ENCODE peak calls at places on chromosomes 2 and 18, in six cellular contexts. V is H7, S is brain microvascular endothelial cell, A is Peyer's patch, F is tibial artery, W is heart right ventricle. B is an unnamed sample. For H3K36me3, the result is how much of the 10 kb centered on the place peaks cover.

GRCh38 chr2:127076924-127077323 is 30.0 kb downstream of the BIN1 start:
- DNase-seq in V (no peak), S (no peak), A (no peak), F (no peak), W (no peak), B (no peak)

GRCh38 chr2:219430633-219431615 is 3.7 kb upstream of the SPEG start:
- DNase-seq in V (peak), S (no peak), A (no peak), F (peak), W (peak), B (no peak)

GRCh38 chr2:199739413-199740110 is 111.4 kb downstream of the FTCDNL1 start:
- DNase-seq in V (peak), S (peak), A (peak), F (peak), W (peak), B (peak)

GRCh38 chr18:49013961-49014604 is 63.3 kb upstream of the SMAD7 start:
- DNase-seq in V (peak), S (no peak), A (peak), F (peak), W (no peak), B (no peak)

GRCh38 chr2:217795706-217796465 is 206.9 kb downstream of the TNS1 start:
- DNase-seq in V (peak), S (no peak), A (no peak), F (peak), W (no peak), B (no peak)

GRCh38 chr2:223894009-223894408 is 51.1 kb downstream of the WDFY1 start:
- DNase-seq in V (no peak), S (no peak), A (no peak), F (no peak), W (no peak), B (no peak)

GRCh38 chr18:27377251-27377650 is 192.1 kb upstream of the CHST9 start:
- DNase-seq in V (no peak), S (no peak), A (no peak), F (no peak), W (no peak), B (no peak)

GRCh38 chr18:23503967-23504352 is 649 bp downstream of the RMC1 start:
- DNase-seq in V (no peak), S (no peak), A (no peak), F (no peak), W (no peak), B (no peak)

GRCh38 chr2:32688511-32688910 is 60.7 kb downstream of the TTC27 start:
- DNase-seq in V (no peak), S (no peak), A (no peak), F (no peak), W (no peak), B (no peak)

GRCh38 chr2:38279201-38279600 is 97.9 kb downstream of the ATL2 start:
- DNase-seq in V (no peak), S (no peak), A (no peak), F (no peak), W (no peak), B (no peak)

GRCh38 chr2:223929575-223930001 is 15.5 kb downstream of the WDFY1 start:
- DNase-seq in V (no peak), S (no peak), A (no peak), F (no peak), W (no peak), B (no peak)

GRCh38 chr2:169715379-169716228 is 18.0 kb upstream of the KLHL23 start:
- DNase-seq in V (no peak), S (no peak), A (peak), F (no peak), W (no peak), B (no peak)

GRCh38 chr18:48842259-48843061 is 108.3 kb downstream of the SMAD7 start:
- DNase-seq in V (no peak), S (peak), A (peak), F (peak), W (peak), B (peak)

GRCh38 chr2:75592028-75592427 is 31.3 kb upstream of the EVA1A start:
- DNase-seq in V (no peak), S (no peak), A (no peak), F (no peak), W (no peak), B (no peak)

GRCh38 chr2:85737481-85737880 is 16.3 kb upstream of the ATOH8 start:
- DNase-seq in V (no peak), S (peak), A (no peak), F (peak), W (peak), B (no peak)

GRCh38 chr2:64789466-64790320 is 136.0 kb upstream of the SERTAD2 start:
- DNase-seq in V (no peak), S (no peak), A (no peak), F (no peak), W (no peak), B (no peak)

GRCh38 chr2:224570328-224570993 is 14.7 kb downstream of the CUL3 start:
- DNase-seq in V (no peak), S (no peak), A (no peak), F (no peak), W (peak), B (no peak)

GRCh38 chr2:237714690-237715458 is 83.7 kb upstream of the RBM44 start:
- DNase-seq in V (peak), S (peak), A (no peak), F (peak), W (no peak), B (no peak)

GRCh38 chr2:20440001-20440560 is 6.8 kb upstream of the RHOB start:
- DNase-seq in V (no peak), S (no peak), A (no peak), F (peak), W (no peak), B (no peak)

GRCh38 chr2:40129725-40130124 is 322.2 kb downstream of the SLC8A1 start:
- DNase-seq in V (no peak), S (no peak), A (no peak), F (no peak), W (peak), B (no peak)

GRCh38 chr18:8264861-8265411 is 344.3 kb upstream of the RAB12 start:
- DNase-seq in V (no peak), S (no peak), A (no peak), F (no peak), W (no peak), B (no peak)

GRCh38 chr18:46346896-46347630 is 242.9 kb downstream of the HAUS1 start:
- DNase-seq in V (no peak), S (no peak), A (peak), F (peak), W (no peak), B (no peak)

GRCh38 chr18:67783215-67783946 is 266.9 kb upstream of the DSEL start:
- DNase-seq in V (no peak), S (peak), A (no peak), F (no peak), W (no peak), B (no peak)

GRCh38 chr2:213306320-213306942 is 22.2 kb downstream of the SPAG16 start:
- DNase-seq in V (no peak), S (peak), A (no peak), F (peak), W (peak), B (no peak)

GRCh38 chr2:180449171-180449570 is 442.1 kb upstream of the CWC22 start:
- DNase-seq in V (no peak), S (no peak), A (no peak), F (no peak), W (no peak), B (no peak)

GRCh38 chr2:121471571-121472464 is 58.9 kb upstream of the RNU4ATAC start:
- DNase-seq in V (no peak), S (peak), A (no peak), F (no peak), W (no peak), B (no peak)

GRCh38 chr2:24011278-24012104 is 1.6 kb downstream of the MFSD2B start:
- DNase-seq in V (no peak), S (no peak), A (no peak), F (no peak), W (no peak), B (no peak)

GRCh38 chr2:106076941-106077340 is 117.2 kb downstream of the UXS1 start:
- DNase-seq in V (no peak), S (no peak), A (no peak), F (no peak), W (no peak), B (no peak)

GRCh38 chr2:79935771-79936657 is 368.5 kb downstream of the LRRTM1 start:
- DNase-seq in V (peak), S (peak), A (no peak), F (no peak), W (peak), B (peak)

DNA sequence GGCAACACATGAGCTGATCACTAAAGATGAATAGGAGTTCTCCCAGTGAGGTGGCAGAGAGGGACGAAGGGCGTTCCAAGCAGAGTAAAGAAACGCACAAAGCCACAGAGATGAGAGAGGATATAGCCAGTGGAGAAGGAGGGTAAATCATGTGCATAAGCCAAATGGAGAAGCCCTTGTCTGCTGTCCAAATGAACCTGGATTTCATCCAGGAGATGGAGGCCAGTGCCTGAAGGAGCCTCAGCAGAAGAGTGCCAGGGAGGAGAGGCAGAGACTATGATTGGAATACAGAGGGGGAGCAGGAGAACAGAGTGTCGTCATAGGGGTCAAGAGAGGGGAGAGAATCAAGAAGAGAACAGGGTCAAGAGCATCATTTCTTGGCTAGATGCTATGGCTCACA is 48.9 kb upstream of the STPG4 start:
- DNase-seq in V (no peak), S (no peak), A (no peak), F (no peak), W (no peak), B (no peak)
- H3K36me3 ChIP-seq in V (under half), S (under half), A (under half), F (under half), W (under half), B (under half)

DNA sequence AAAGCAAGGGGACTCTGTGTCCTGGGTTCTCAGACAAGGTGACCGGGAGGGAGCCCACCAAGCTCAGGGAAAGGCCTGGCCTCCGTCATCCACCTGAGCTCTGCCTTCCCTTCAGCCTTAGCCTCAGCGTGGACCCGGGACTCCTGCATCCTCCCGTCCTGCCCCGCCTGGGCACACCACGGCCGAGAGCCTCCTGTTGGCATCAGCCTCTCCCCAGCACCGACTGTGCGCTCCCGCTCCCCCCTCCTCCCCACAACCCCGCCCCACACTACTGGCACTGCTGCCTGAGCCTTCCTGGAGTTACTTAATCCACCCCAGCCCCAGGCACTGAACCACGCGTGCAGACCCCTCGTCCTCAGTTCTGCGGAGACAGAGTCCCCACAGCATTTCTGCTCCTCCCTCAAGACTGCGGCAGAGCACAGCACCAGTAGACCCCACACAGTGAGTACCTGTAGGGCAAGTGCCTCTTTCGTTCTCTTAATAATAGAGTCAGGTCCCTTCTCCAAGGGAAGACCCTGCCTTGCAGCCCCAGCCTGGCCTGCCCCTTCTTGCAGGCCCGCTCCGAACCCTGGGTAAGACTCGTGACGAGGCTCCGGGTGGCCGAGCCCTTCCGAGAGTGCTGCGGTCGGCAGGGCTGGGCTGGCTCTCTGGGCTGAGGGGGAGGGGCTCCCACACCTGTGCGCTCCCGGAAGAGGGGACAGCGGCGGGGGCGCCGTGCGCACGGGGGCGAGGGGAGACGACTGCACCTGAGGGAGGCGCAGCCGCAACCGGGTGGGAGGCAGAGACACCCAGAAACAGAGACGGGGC is at the start of gene AMER3:
- DNase-seq in V (peak), S (no peak), A (no peak), F (no peak), W (no peak), B (no peak)
- H3K4me3 ChIP-seq in V (peak), S (no peak), A (peak), F (no peak), W (peak), B (no peak)

GRCh38 chr2:670637-671036 is 6.6 kb downstream of the TMEM18 start:
- DNase-seq in V (no peak), S (no peak), A (no peak), F (no peak), W (no peak), B (peak)
- H3K36me3 ChIP-seq in V (under half), S (under half), A (under half), F (under half), W (half or more), B (under half)

DNA sequence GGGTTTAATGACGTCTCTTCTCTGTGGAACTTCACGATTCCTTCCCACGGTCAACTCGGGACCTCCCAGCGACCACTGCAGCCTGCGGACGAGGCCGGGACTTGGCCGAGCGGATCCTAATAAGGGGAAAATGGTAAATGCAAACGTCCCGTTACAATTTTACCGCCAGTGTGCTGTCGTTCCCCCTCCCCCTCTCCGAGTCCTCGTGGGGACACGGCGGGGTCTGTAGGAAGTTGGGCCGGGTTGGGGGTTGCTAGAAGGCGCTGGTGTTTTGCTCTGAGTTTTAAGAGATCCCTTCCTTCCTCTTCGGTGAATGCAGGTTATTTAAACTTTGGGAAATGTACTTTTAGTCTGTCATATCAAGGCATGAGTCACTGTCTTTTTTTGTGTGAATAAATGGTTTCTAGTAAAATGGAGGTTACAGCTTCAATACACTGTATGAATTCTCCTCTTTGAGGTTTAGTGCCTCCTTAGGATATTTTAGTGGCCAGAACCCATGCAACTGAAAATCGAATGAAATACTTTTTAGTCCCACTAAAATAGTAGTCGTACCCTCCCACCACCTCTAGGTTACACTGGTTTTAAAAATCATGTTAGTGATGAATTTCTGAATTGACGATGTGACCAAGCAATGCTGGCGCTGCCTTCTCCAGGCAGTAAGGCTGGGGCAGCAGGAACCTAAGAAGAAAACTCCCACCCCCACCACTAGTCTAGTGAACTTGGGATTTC is 2.3 kb downstream of the HOXD11 start:
- DNase-seq in V (peak), S (no peak), A (no peak), F (no peak), W (no peak), B (no peak)
- H3K4me3 ChIP-seq in V (no peak), S (no peak), A (no peak), F (no peak), W (no peak), B (no peak)

GRCh38 chr2:25797607-25798488 is 80.4 kb downstream of the ASXL2 start:
- DNase-seq in V (no peak), S (no peak), A (no peak), F (no peak), W (no peak), B (no peak)
- H3K36me3 ChIP-seq in V (under half), S (under half), A (under half), F (under half), W (half or more), B (under half)

DNA sequence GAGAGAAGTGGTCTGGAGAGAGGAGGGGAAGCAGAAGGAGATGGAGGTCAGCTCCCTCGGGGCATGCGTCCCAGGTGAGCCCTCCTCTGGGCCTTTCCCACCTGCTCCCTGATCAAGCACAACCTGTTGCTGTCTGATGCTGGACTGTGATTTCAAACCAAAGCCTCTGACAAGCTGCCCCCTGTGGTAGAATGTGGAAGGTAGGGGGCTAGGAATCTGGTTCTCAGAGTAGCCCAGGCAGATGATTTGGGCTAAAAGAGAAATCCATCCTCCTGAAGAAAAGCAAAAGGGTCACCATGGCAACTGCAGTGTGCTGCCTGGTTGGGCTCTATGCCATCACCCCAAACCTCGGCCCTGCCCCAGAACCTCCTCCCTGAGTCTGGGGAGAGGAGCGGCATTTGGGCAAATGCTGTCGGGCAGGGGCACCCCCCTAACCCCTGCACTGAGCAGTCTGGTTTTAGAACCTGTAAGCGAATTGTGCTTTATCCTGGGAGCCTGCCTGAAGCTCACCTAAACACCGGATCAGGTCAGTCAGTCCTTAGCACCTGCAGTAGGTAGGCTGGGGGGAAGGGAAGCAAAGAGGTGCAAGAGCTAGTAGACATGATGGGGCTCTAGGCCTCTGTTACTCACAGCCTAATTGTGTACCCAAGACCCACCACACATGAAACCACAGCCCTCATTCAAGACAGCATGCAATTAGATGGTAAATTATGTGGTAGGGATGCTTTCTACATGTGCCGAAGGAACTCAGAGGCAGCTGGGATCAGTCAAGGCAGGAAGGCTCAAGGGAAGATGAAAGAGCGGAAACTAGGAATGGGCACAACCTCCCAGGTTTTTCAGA is 83.6 kb downstream of the DNMT3A start:
- DNase-seq in V (peak), S (no peak), A (no peak), F (no peak), W (no peak), B (no peak)
- H3K4me3 ChIP-seq in V (no peak), S (no peak), A (no peak), F (no peak), W (no peak), B (no peak)

DNA sequence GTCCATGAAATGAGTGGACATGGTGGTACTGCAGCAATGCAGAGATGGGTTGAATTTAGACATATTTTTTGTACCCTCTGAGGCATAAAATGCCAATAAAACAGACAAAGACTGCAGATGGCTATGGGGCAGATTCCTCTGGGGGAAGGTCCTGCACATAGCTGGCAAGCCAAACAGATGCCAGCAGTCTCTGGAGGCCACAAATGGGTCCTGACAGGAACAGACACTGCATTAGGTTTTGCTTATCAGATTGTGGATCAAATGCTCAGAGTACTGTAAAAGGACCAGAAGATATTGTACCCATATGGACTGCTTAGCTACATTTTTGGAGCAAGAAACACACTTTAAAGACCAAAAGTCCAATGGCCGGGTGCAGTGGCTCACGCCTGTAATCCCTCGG is 40.9 kb upstream of the ORC2 start:
- DNase-seq in V (no peak), S (no peak), A (no peak), F (no peak), W (no peak), B (no peak)
- H3K36me3 ChIP-seq in V (under half), S (under half), A (under half), F (under half), W (half or more), B (under half)

GRCh38 chr2:96231316-96231715 is 22.7 kb upstream of the STARD7 start:
- DNase-seq in V (no peak), S (no peak), A (no peak), F (peak), W (no peak), B (no peak)
- H3K4me3 ChIP-seq in V (no peak), S (no peak), A (no peak), F (no peak), W (no peak), B (no peak)